ENCODE peak calls at places on chromosomes 1 and 21, in eight cellular contexts. One of them, this sample, is unnamed.

GRCh38 chr1:2049517-2050481 is at the start of gene PRKCZ:
- DNase-seq in epithelial cell of esophagus: peak
- DNase-seq in fibroblast of mammary gland: no peak
- DNase-seq in endodermal cell: peak
- DNase-seq in upper lobe of right lung: peak
- DNase-seq in WTC11: peak
- DNase-seq in GM20000: peak
- DNase-seq in NB4: no peak
- DNase-seq in this sample: no peak

GRCh38 chr1:7225711-7226505 is 440.7 kb downstream of the CAMTA1 start:
- DNase-seq in endodermal cell: peak
- DNase-seq in GM20000: no peak
- DNase-seq in epithelial cell of esophagus: no peak
- DNase-seq in fibroblast of mammary gland: no peak
- DNase-seq in NB4: no peak
- DNase-seq in upper lobe of right lung: no peak
- DNase-seq in WTC11: no peak
- DNase-seq in this sample: no peak

GRCh38 chr1:7322283-7322785 is 448.8 kb upstream of the VAMP3 start:
- DNase-seq in upper lobe of right lung: no peak
- DNase-seq in GM20000: no peak
- DNase-seq in NB4: no peak
- DNase-seq in epithelial cell of esophagus: no peak
- DNase-seq in WTC11: no peak
- DNase-seq in fibroblast of mammary gland: no peak
- DNase-seq in endodermal cell: no peak
- DNase-seq in this sample: no peak

GRCh38 chr1:1703796-1704195 is 11.2 kb upstream of the SLC35E2B start:
- DNase-seq in fibroblast of mammary gland: no peak
- DNase-seq in endodermal cell: no peak
- DNase-seq in WTC11: no peak
- DNase-seq in epithelial cell of esophagus: no peak
- DNase-seq in GM20000: peak
- DNase-seq in upper lobe of right lung: peak
- DNase-seq in NB4: no peak
- DNase-seq in this sample: no peak

GRCh38 chr1:201362906-201363305 is 14.6 kb downstream of the TNNT2 start:
- DNase-seq in epithelial cell of esophagus: no peak
- DNase-seq in upper lobe of right lung: peak
- DNase-seq in WTC11: no peak
- DNase-seq in fibroblast of mammary gland: no peak
- DNase-seq in NB4: no peak
- DNase-seq in endodermal cell: peak
- DNase-seq in GM20000: no peak
- DNase-seq in this sample: no peak

GRCh38 chr1:216140650-216141547 is 282.3 kb downstream of the USH2A start:
- DNase-seq in NB4: no peak
- DNase-seq in fibroblast of mammary gland: peak
- DNase-seq in epithelial cell of esophagus: no peak
- DNase-seq in endodermal cell: peak
- DNase-seq in WTC11: no peak
- DNase-seq in GM20000: no peak
- DNase-seq in upper lobe of right lung: no peak
- DNase-seq in this sample: no peak

GRCh38 chr21:46634966-46635323 is 529 bp upstream of the PRMT2 start:
- DNase-seq in fibroblast of mammary gland: peak
- DNase-seq in GM20000: peak
- DNase-seq in upper lobe of right lung: no peak
- DNase-seq in epithelial cell of esophagus: peak
- DNase-seq in NB4: peak
- DNase-seq in endodermal cell: no peak
- DNase-seq in WTC11: peak
- DNase-seq in this sample: peak

GRCh38 chr1:59747469-59748014 is 67.2 kb upstream of the HOOK1 start:
- DNase-seq in upper lobe of right lung: no peak
- DNase-seq in fibroblast of mammary gland: no peak
- DNase-seq in WTC11: no peak
- DNase-seq in NB4: no peak
- DNase-seq in endodermal cell: no peak
- DNase-seq in epithelial cell of esophagus: no peak
- DNase-seq in GM20000: no peak
- DNase-seq in this sample: no peak

GRCh38 chr1:244280221-244280620 is 171.5 kb downstream of the ADSS2 start:
- DNase-seq in WTC11: no peak
- DNase-seq in fibroblast of mammary gland: peak
- DNase-seq in NB4: peak
- DNase-seq in GM20000: no peak
- DNase-seq in epithelial cell of esophagus: no peak
- DNase-seq in endodermal cell: no peak
- DNase-seq in upper lobe of right lung: no peak
- DNase-seq in this sample: peak

GRCh38 chr1:58572691-58573090 is 4.4 kb downstream of the TACSTD2 start:
- DNase-seq in upper lobe of right lung: peak
- DNase-seq in endodermal cell: peak
- DNase-seq in WTC11: peak
- DNase-seq in fibroblast of mammary gland: no peak
- DNase-seq in NB4: no peak
- DNase-seq in epithelial cell of esophagus: peak
- DNase-seq in GM20000: no peak
- DNase-seq in this sample: no peak

GRCh38 chr1:24963099-24963872 is 33.2 kb upstream of the RUNX3 start:
- DNase-seq in NB4: peak
- DNase-seq in endodermal cell: no peak
- DNase-seq in GM20000: peak
- DNase-seq in fibroblast of mammary gland: no peak
- DNase-seq in WTC11: no peak
- DNase-seq in epithelial cell of esophagus: no peak
- DNase-seq in upper lobe of right lung: no peak
- DNase-seq in this sample: no peak

GRCh38 chr1:61079898-61080336 is 2.4 kb upstream of the NFIA start:
- DNase-seq in endodermal cell: peak
- DNase-seq in fibroblast of mammary gland: peak
- DNase-seq in GM20000: no peak
- DNase-seq in WTC11: peak
- DNase-seq in upper lobe of right lung: peak
- DNase-seq in epithelial cell of esophagus: peak
- DNase-seq in NB4: peak
- DNase-seq in this sample: peak

GRCh38 chr1:234970371-234970730 is 158.3 kb downstream of the TOMM20 start:
- DNase-seq in fibroblast of mammary gland: peak
- DNase-seq in epithelial cell of esophagus: no peak
- DNase-seq in GM20000: no peak
- DNase-seq in upper lobe of right lung: no peak
- DNase-seq in endodermal cell: no peak
- DNase-seq in NB4: no peak
- DNase-seq in WTC11: no peak
- DNase-seq in this sample: peak

GRCh38 chr1:96999191-96999590 is 277.6 kb downstream of the PTBP2 start:
- DNase-seq in epithelial cell of esophagus: peak
- DNase-seq in endodermal cell: no peak
- DNase-seq in GM20000: no peak
- DNase-seq in fibroblast of mammary gland: no peak
- DNase-seq in WTC11: no peak
- DNase-seq in upper lobe of right lung: no peak
- DNase-seq in NB4: no peak
- DNase-seq in this sample: no peak

GRCh38 chr21:28207776-28208175 is 784.9 kb downstream of the LTN1 start:
- DNase-seq in fibroblast of mammary gland: peak
- DNase-seq in WTC11: no peak
- DNase-seq in endodermal cell: no peak
- DNase-seq in GM20000: no peak
- DNase-seq in epithelial cell of esophagus: peak
- DNase-seq in upper lobe of right lung: no peak
- DNase-seq in NB4: no peak
- DNase-seq in this sample: peak

DNA sequence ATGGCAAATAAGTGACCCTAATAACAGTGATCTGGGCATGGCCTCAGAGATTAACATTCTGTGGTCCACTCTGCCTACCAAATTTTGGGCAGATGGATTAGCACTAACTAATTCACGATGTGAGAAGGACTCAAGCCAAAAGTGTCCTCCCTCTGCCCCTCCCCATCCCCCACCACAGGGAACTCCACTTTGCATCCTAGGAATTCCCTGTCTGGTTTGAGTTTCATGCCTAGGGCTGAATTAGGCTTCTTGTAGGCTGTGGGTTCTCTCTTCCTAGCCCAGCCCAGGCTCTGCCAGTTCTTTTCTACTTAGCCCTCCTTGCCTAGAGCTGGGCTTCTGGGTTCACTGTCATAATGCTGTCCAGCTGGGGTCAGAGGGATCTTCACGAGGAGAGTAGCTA is 64.1 kb downstream of the ATP2B4 start:
- DNase-seq in epithelial cell of esophagus: no peak
- DNase-seq in fibroblast of mammary gland: no peak
- DNase-seq in upper lobe of right lung: no peak
- DNase-seq in GM20000: no peak
- DNase-seq in NB4: no peak
- DNase-seq in endodermal cell: peak
- DNase-seq in WTC11: peak
- DNase-seq in this sample: no peak
- TF ChIP-seq CTCF in epithelial cell of esophagus: no peak
- TF ChIP-seq CTCF in fibroblast of mammary gland: no peak
- TF ChIP-seq CTCF in upper lobe of right lung: no peak
- TF ChIP-seq CTCF in GM20000: no peak
- TF ChIP-seq CTCF in NB4: no peak
- TF ChIP-seq CTCF in endodermal cell: no peak
- TF ChIP-seq CTCF in WTC11: no peak
- TF ChIP-seq CTCF in this sample: no peak

DNA sequence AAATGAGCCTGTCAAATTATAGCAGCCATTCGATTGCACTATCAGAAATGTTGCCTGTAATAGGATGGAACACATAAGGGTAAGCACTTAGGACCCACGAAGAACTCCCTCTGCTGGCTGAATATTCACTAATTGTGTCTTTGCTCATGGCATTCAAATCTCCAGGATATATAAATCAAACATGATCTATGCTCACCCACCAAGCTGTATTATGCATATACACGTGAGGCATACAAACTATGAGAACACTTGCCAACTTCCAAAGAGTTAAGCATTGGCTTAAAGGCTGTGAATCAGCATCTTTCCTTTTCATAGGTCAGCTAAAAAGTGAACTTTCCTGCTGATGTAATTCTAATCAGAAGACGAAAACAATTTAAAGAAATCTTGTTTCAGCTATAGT is 34.5 kb downstream of the TMPRSS15 start:
- DNase-seq in endodermal cell: no peak
- DNase-seq in WTC11: no peak
- DNase-seq in epithelial cell of esophagus: peak
- DNase-seq in fibroblast of mammary gland: peak
- DNase-seq in GM20000: no peak
- DNase-seq in NB4: peak
- DNase-seq in upper lobe of right lung: no peak
- DNase-seq in this sample: peak
- TF ChIP-seq CTCF in endodermal cell: peak
- TF ChIP-seq CTCF in WTC11: no peak
- TF ChIP-seq CTCF in epithelial cell of esophagus: no peak
- TF ChIP-seq CTCF in fibroblast of mammary gland: peak
- TF ChIP-seq CTCF in GM20000: no peak
- TF ChIP-seq CTCF in NB4: peak
- TF ChIP-seq CTCF in upper lobe of right lung: no peak
- TF ChIP-seq CTCF in this sample: no peak

GRCh38 chr1:64864018-64864945 is 102.1 kb downstream of the JAK1 start:
- DNase-seq in upper lobe of right lung: peak
- DNase-seq in NB4: peak
- DNase-seq in endodermal cell: no peak
- DNase-seq in fibroblast of mammary gland: no peak
- DNase-seq in GM20000: peak
- DNase-seq in WTC11: no peak
- DNase-seq in epithelial cell of esophagus: peak
- DNase-seq in this sample: peak

GRCh38 chr1:64865105-64865757 is 101.1 kb downstream of the JAK1 start:
- DNase-seq in endodermal cell: no peak
- DNase-seq in upper lobe of right lung: no peak
- DNase-seq in epithelial cell of esophagus: no peak
- DNase-seq in GM20000: no peak
- DNase-seq in NB4: no peak
- DNase-seq in WTC11: no peak
- DNase-seq in fibroblast of mammary gland: no peak
- DNase-seq in this sample: no peak

GRCh38 chr1:64856564-64856963 is 109.8 kb downstream of the JAK1 start:
- DNase-seq in upper lobe of right lung: peak
- DNase-seq in NB4: peak
- DNase-seq in GM20000: no peak
- DNase-seq in epithelial cell of esophagus: peak
- DNase-seq in fibroblast of mammary gland: peak
- DNase-seq in WTC11: no peak
- DNase-seq in endodermal cell: no peak
- DNase-seq in this sample: peak

GRCh38 chr1:64857347-64857746 is 109.0 kb downstream of the JAK1 start:
- DNase-seq in epithelial cell of esophagus: no peak
- DNase-seq in WTC11: no peak
- DNase-seq in upper lobe of right lung: no peak
- DNase-seq in endodermal cell: no peak
- DNase-seq in GM20000: no peak
- DNase-seq in fibroblast of mammary gland: no peak
- DNase-seq in NB4: no peak
- DNase-seq in this sample: no peak

GRCh38 chr1:64861611-64862010 is 104.7 kb downstream of the JAK1 start:
- DNase-seq in upper lobe of right lung: no peak
- DNase-seq in fibroblast of mammary gland: peak
- DNase-seq in GM20000: no peak
- DNase-seq in epithelial cell of esophagus: no peak
- DNase-seq in endodermal cell: peak
- DNase-seq in NB4: no peak
- DNase-seq in WTC11: peak
- DNase-seq in this sample: peak
- TF ChIP-seq CTCF in upper lobe of right lung: peak
- TF ChIP-seq CTCF in fibroblast of mammary gland: peak
- TF ChIP-seq CTCF in GM20000: no peak
- TF ChIP-seq CTCF in epithelial cell of esophagus: no peak
- TF ChIP-seq CTCF in endodermal cell: peak
- TF ChIP-seq CTCF in NB4: no peak
- TF ChIP-seq CTCF in WTC11: no peak
- TF ChIP-seq CTCF in this sample: peak

GRCh38 chr1:155609515-155610256 is at the start of gene MSTO1:
- DNase-seq in fibroblast of mammary gland: peak
- DNase-seq in upper lobe of right lung: peak
- DNase-seq in epithelial cell of esophagus: peak
- DNase-seq in WTC11: peak
- DNase-seq in GM20000: peak
- DNase-seq in endodermal cell: peak
- DNase-seq in NB4: peak
- DNase-seq in this sample: peak

GRCh38 chr1:155608888-155609225 is 1.2 kb upstream of the MSTO1 start:
- DNase-seq in GM20000: no peak
- DNase-seq in upper lobe of right lung: no peak
- DNase-seq in WTC11: no peak
- DNase-seq in fibroblast of mammary gland: no peak
- DNase-seq in epithelial cell of esophagus: no peak
- DNase-seq in endodermal cell: no peak
- DNase-seq in NB4: no peak
- DNase-seq in this sample: no peak

DNA sequence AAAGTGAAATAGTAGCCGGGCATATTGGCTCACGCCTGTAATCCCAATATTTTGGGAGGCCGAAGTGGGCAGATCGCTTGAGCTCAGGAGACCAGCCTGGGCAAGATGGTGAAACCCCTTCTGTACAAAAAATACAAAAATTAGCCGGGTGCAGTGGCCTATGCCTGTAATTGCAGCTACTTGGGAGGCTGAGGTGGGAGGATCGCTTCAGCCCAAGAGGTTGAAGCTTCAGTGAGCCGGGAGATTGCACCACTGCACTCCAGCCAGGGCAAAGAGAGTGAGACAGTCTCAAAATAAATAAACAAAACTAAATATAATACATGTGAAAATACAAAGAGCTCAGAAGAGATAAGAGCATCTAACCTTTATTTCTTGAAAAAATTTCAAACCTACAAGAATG is 2.3 kb upstream of the MSTO1 start:
- DNase-seq in WTC11: no peak
- DNase-seq in upper lobe of right lung: no peak
- DNase-seq in endodermal cell: no peak
- DNase-seq in NB4: peak
- DNase-seq in epithelial cell of esophagus: no peak
- DNase-seq in GM20000: no peak
- DNase-seq in fibroblast of mammary gland: no peak
- DNase-seq in this sample: no peak
- TF ChIP-seq CTCF in WTC11: no peak
- TF ChIP-seq CTCF in upper lobe of right lung: no peak
- TF ChIP-seq CTCF in endodermal cell: peak
- TF ChIP-seq CTCF in NB4: no peak
- TF ChIP-seq CTCF in epithelial cell of esophagus: no peak
- TF ChIP-seq CTCF in GM20000: no peak
- TF ChIP-seq CTCF in fibroblast of mammary gland: no peak
- TF ChIP-seq CTCF in this sample: no peak